ENCODE peak calls at places on chromosomes 16 and 17, in seven cellular contexts. D, A, U, K, C, Y and W are unnamed samples.

GRCh38 chr17:2957631-2958286 is 105.6 kb downstream of the OR1D5 start:
- DNase-seq in D (no peak), A (no peak), C (no peak), K (no peak), U (peak), Y (no peak), W (no peak)

GRCh38 chr16:19430345-19430744 is 12.7 kb downstream of the TMC5 start:
- DNase-seq in Y (no peak), U (no peak), A (no peak), C (no peak), K (no peak), D (no peak), W (no peak)

GRCh38 chr16:2963611-2964415 is at the start of gene KREMEN2:
- DNase-seq in Y (no peak), K (peak), A (peak), U (no peak), D (no peak), C (no peak), W (peak)

GRCh38 chr17:1203111-1203966 is 23.6 kb upstream of the ABR start:
- DNase-seq in D (peak), C (peak), A (peak), Y (peak), U (peak), K (peak), W (no peak)

GRCh38 chr16:29925805-29926674 is at the start of gene KCTD13:
- DNase-seq in C (peak), K (peak), D (peak), U (peak), A (peak), Y (peak), W (peak)

GRCh38 chr16:80931985-80932720 is 74.5 kb downstream of the CMC2 start:
- DNase-seq in Y (peak), D (peak), K (peak), U (peak), C (peak), A (peak), W (no peak)

GRCh38 chr17:21171970-21172510 is 41.9 kb downstream of the TMEM11 start:
- DNase-seq in Y (no peak), K (no peak), A (no peak), U (no peak), C (no peak), D (no peak), W (no peak)

GRCh38 chr17:57861737-57862409 is 12.0 kb upstream of the MRPS23 start:
- DNase-seq in C (peak), D (peak), K (peak), Y (peak), U (peak), A (peak), W (no peak)

GRCh38 chr17:9432867-9433495 is 142.6 kb downstream of the STX8 start:
- DNase-seq in C (no peak), U (no peak), A (no peak), K (no peak), Y (no peak), D (no peak), W (no peak)

GRCh38 chr16:72317378-72317777 is 145.4 kb upstream of the PMFBP1 start:
- DNase-seq in D (no peak), C (no peak), K (no peak), A (no peak), Y (no peak), U (no peak), W (no peak)

GRCh38 chr16:2842340-2843000 is 12.4 kb downstream of the ZG16B start:
- DNase-seq in K (peak), C (peak), Y (peak), D (peak), U (peak), A (no peak), W (no peak)

GRCh38 chr16:9362050-9362449 is 270.6 kb downstream of the HAPSTR1 start:
- DNase-seq in A (no peak), K (no peak), U (no peak), Y (no peak), C (no peak), D (no peak), W (no peak)

GRCh38 chr17:56880133-56880532 is 33.7 kb downstream of the TRIM25 start:
- DNase-seq in Y (no peak), C (no peak), A (no peak), K (no peak), U (no peak), D (no peak), W (no peak)

GRCh38 chr17:63780928-63781327 is 7.0 kb downstream of the DDX42 start:
- DNase-seq in Y (no peak), C (no peak), D (no peak), K (no peak), A (no peak), U (no peak), W (no peak)

GRCh38 chr17:8310601-8311123 is 621 bp downstream of the ARHGEF15 start:
- DNase-seq in U (no peak), K (no peak), C (peak), D (no peak), Y (peak), A (no peak), W (no peak)

GRCh38 chr16:14608604-14609003 is 21.5 kb downstream of the PARN start:
- DNase-seq in U (no peak), C (no peak), A (no peak), K (no peak), Y (no peak), D (no peak), W (no peak)

GRCh38 chr17:56290486-56291118 is 137.3 kb downstream of the ANKFN1 start:
- DNase-seq in A (no peak), D (no peak), Y (no peak), U (no peak), K (no peak), C (no peak), W (no peak)

GRCh38 chr16:842061-842476 is 41.5 kb upstream of the GNG13 start:
- DNase-seq in A (no peak), Y (no peak), K (no peak), U (no peak), D (no peak), C (no peak), W (no peak)

GRCh38 chr17:15946611-15947120 is 1.7 kb downstream of the ADORA2B start:
- DNase-seq in C (no peak), U (no peak), Y (no peak), K (no peak), D (no peak), A (peak), W (peak)

GRCh38 chr16:80614908-80615696 is 74.3 kb downstream of the DYNLRB2 start:
- DNase-seq in K (no peak), U (no peak), C (no peak), D (no peak), Y (no peak), A (peak), W (peak)

GRCh38 chr16:52090080-52090479 is 456.9 kb downstream of the TOX3 start:
- DNase-seq in A (no peak), C (no peak), K (no peak), U (no peak), D (no peak), Y (no peak), W (peak)

GRCh38 chr17:79777844-79778503 is at the start of gene CBX2:
- DNase-seq in U (peak), K (peak), C (peak), Y (peak), D (peak), A (peak), W (peak)

GRCh38 chr17:4583206-4583605 is 1.1 kb upstream of the SMTNL2 start:
- DNase-seq in C (no peak), A (no peak), Y (no peak), U (no peak), D (no peak), K (no peak), W (no peak)

GRCh38 chr16:27204232-27204915 is 1.0 kb downstream of the KDM8 start:
- DNase-seq in C (no peak), A (no peak), D (no peak), U (no peak), K (no peak), Y (no peak), W (no peak)

GRCh38 chr17:15510361-15510760 is 42.9 kb upstream of the CDRT4 start:
- DNase-seq in D (no peak), A (peak), Y (no peak), K (no peak), C (no peak), U (no peak), W (peak)

GRCh38 chr17:58329035-58329807 is 626 bp upstream of the TSPOAP1 start:
- DNase-seq in K (peak), A (no peak), Y (peak), C (no peak), D (no peak), U (peak), W (no peak)

GRCh38 chr17:50299776-50300175 is 25.5 kb downstream of the TMEM92 start:
- DNase-seq in A (no peak), D (no peak), C (no peak), U (no peak), K (no peak), Y (no peak), W (no peak)

GRCh38 chr17:19346351-19347255 is 15.9 kb downstream of the B9D1 start:
- DNase-seq in D (peak), A (peak), C (peak), K (no peak), U (peak), Y (peak), W (peak)

DNA sequence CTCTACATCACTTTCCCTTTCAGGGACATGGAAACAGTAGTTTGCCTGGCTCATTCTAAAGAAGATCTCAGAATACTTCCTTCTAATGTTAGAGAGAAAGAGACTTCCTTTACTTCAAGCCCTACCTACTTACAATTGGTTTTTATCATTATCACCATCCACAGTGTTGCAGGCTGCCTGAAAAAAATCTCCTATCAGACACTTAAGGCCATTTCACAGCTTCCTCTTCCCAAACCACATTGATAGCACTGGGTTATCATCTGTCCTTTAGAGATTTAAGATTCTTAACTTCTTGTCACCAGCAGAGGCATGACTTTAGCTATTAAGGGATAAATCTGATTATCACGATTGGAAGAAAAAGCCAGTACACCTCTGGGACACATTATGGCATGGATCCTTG is 178.5 kb upstream of the TBX2 start:
- DNase-seq in K (no peak), C (no peak), D (no peak), U (no peak), A (no peak), Y (no peak), W (no peak)
- TF ChIP-seq CTCF in K (no peak), C (no peak), D (no peak), U (no peak), A (no peak), Y (no peak), W (no peak)

GRCh38 chr17:27651411-27652345 is 20.7 kb downstream of the LGALS9 start:
- DNase-seq in A (peak), D (no peak), K (peak), Y (peak), U (peak), C (peak), W (peak)
- TF ChIP-seq CTCF in A (peak), D (peak), K (peak), Y (peak), U (peak), C (peak), W (peak)

GRCh38 chr16:82439678-82440293 is 187.0 kb upstream of the CDH13 start:
- DNase-seq in A (peak), C (no peak), Y (no peak), U (no peak), D (no peak), K (peak), W (peak)
- TF ChIP-seq CTCF in A (peak), C (no peak), Y (peak), U (no peak), D (peak), K (peak), W (peak)

GRCh38 chr17:33647976-33648375 is 354.9 kb upstream of the ASIC2 start:
- DNase-seq in D (no peak), K (peak), Y (no peak), U (no peak), C (no peak), A (no peak), W (no peak)

GRCh38 chr17:33653389-33653788 is 360.3 kb upstream of the ASIC2 start:
- DNase-seq in Y (no peak), D (no peak), K (no peak), U (no peak), A (no peak), C (no peak), W (no peak)

GRCh38 chr17:33657181-33657580 is 364.1 kb upstream of the ASIC2 start:
- DNase-seq in C (no peak), D (no peak), K (no peak), A (no peak), Y (no peak), U (no peak), W (no peak)

GRCh38 chr17:33651631-33652030 is 358.5 kb upstream of the ASIC2 start:
- DNase-seq in C (no peak), K (no peak), D (no peak), A (peak), Y (no peak), U (no peak), W (no peak)
- TF ChIP-seq CTCF in C (no peak), K (no peak), D (no peak), A (no peak), Y (no peak), U (no peak), W (no peak)

GRCh38 chr16:88428616-88429386 is 24.3 kb upstream of the ZFPM1 start:
- DNase-seq in K (no peak), Y (no peak), D (no peak), U (no peak), A (no peak), C (no peak), W (no peak)
- TF ChIP-seq CTCF in K (no peak), Y (no peak), D (no peak), U (no peak), A (peak), C (no peak), W (no peak)

GRCh38 chr16:61148930-61149329 is 887.3 kb downstream of the CDH8 start:
- DNase-seq in K (peak), C (no peak), U (no peak), A (no peak), Y (no peak), D (no peak), W (peak)
- TF ChIP-seq CTCF in K (no peak), C (no peak), U (no peak), A (peak), Y (no peak), D (no peak), W (peak)

GRCh38 chr17:73013816-73014663 is 78.4 kb downstream of the SLC39A11 start:
- DNase-seq in Y (no peak), A (peak), K (no peak), C (no peak), D (no peak), U (no peak), W (peak)
- TF ChIP-seq CTCF in Y (no peak), A (peak), K (no peak), C (no peak), D (no peak), U (no peak), W (no peak)

DNA sequence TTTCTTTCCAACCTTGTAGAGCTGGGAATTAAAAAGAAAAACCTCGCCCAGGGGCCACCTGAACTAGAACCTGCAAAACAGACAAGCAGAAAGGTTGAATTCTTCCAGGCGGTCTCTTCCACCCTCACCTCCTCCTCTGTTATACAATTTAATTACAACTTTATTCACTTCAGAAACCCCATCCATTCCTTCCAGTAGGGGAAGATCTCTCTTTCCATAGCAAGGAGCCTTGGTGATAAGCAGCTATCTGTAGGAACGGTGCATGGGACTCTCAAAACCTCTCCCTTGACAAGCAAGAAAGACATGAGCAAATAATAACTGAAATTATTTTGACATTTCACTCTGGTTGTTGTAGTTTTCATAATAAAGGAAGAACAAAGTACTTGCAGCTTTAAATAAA is 176.0 kb downstream of the RBFOX1 start:
- DNase-seq in D (no peak), A (no peak), U (no peak), Y (no peak), C (no peak), K (no peak), W (no peak)
- TF ChIP-seq CTCF in D (no peak), A (no peak), U (no peak), Y (no peak), C (no peak), K (no peak), W (no peak)

GRCh38 chr17:42246515-42246914 is 29.7 kb downstream of the STAT5B start:
- DNase-seq in Y (no peak), C (no peak), K (no peak), D (no peak), U (peak), A (no peak), W (no peak)
- TF ChIP-seq CTCF in Y (no peak), C (no peak), K (no peak), D (no peak), U (no peak), A (no peak), W (no peak)

DNA sequence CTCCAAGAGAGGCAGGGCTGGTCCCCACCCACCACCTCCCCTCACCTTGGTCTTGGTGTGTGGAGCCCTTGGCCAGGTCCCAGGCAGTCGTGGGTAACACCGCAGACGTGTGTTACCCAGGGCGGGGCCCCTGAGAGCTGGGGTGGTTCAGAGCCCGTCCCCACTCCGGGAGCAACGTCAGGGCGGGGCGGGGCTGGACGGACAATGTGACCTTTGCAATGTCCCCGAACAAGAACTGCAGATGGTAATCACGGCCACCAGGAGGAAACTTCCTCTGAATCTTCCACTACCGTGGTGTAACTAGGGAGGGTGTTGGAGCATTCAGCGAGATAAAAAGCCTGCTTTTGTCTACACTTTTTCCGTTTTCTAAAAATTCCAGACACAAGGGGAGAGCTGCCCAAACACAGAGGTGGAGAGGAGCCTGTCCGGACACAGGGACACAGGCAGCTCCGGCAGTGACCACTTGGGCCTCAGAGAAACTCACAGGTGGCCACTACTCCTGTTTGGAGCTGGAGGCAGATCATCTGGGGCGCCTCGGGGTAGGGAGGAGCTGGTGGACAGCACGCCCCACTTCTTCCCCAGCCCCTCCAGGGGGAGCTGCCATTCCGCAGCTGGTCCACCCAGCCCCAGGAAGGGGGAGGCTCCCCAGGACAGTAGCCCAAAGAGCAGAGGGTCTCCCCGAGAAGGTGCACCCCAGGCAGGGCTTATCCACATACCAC is 14.2 kb upstream of the SLC38A10 start:
- DNase-seq in D (peak), K (peak), U (no peak), A (peak), C (peak), Y (peak), W (peak)
- TF ChIP-seq CTCF in D (peak), K (peak), U (peak), A (peak), C (peak), Y (peak), W (peak)